ENCODE peak calls at places on chromosomes 3 and 15, in nine cellular contexts. One of them, this sample, is unnamed.

GRCh38 chr3:113405180-113405579 is 36.1 kb downstream of the CFAP44 start:
- DNase-seq in tibial nerve: no peak
- DNase-seq in A172: peak
- DNase-seq in Right ventricle myocardium superior: no peak
- DNase-seq in GOT3: no peak
- DNase-seq in SIG-M5: no peak
- DNase-seq in HuH-7.5: no peak
- DNase-seq in GF-D8: no peak
- DNase-seq in sciatic nerve: no peak
- DNase-seq in this sample: no peak

GRCh38 chr15:74809951-74810350 is 2.7 kb upstream of the LMAN1L start:
- DNase-seq in tibial nerve: no peak
- DNase-seq in A172: no peak
- DNase-seq in Right ventricle myocardium superior: no peak
- DNase-seq in GOT3: no peak
- DNase-seq in SIG-M5: no peak
- DNase-seq in HuH-7.5: no peak
- DNase-seq in GF-D8: no peak
- DNase-seq in sciatic nerve: no peak
- DNase-seq in this sample: no peak

GRCh38 chr15:75694241-75695182 is 18.1 kb downstream of the CSPG4 start:
- DNase-seq in tibial nerve: peak
- DNase-seq in A172: peak
- DNase-seq in Right ventricle myocardium superior: peak
- DNase-seq in GOT3: peak
- DNase-seq in SIG-M5: no peak
- DNase-seq in HuH-7.5: peak
- DNase-seq in GF-D8: peak
- DNase-seq in sciatic nerve: peak
- DNase-seq in this sample: no peak

GRCh38 chr3:32383136-32383711 is 8.4 kb upstream of the CMTM7 start:
- DNase-seq in tibial nerve: no peak
- DNase-seq in A172: no peak
- DNase-seq in Right ventricle myocardium superior: no peak
- DNase-seq in GOT3: no peak
- DNase-seq in SIG-M5: no peak
- DNase-seq in HuH-7.5: no peak
- DNase-seq in GF-D8: peak
- DNase-seq in sciatic nerve: no peak
- DNase-seq in this sample: no peak

GRCh38 chr15:72809329-72809728 is 25.8 kb upstream of the ADPGK start:
- DNase-seq in tibial nerve: no peak
- DNase-seq in A172: no peak
- DNase-seq in Right ventricle myocardium superior: no peak
- DNase-seq in GOT3: no peak
- DNase-seq in SIG-M5: no peak
- DNase-seq in HuH-7.5: no peak
- DNase-seq in GF-D8: no peak
- DNase-seq in sciatic nerve: no peak
- DNase-seq in this sample: no peak

GRCh38 chr3:139112230-139112558 is 67.5 kb upstream of the PRR23C start:
- DNase-seq in tibial nerve: no peak
- DNase-seq in A172: no peak
- DNase-seq in Right ventricle myocardium superior: no peak
- DNase-seq in GOT3: no peak
- DNase-seq in SIG-M5: no peak
- DNase-seq in HuH-7.5: no peak
- DNase-seq in GF-D8: no peak
- DNase-seq in sciatic nerve: no peak
- DNase-seq in this sample: no peak

GRCh38 chr3:113507501-113508067 is 7.4 kb downstream of the SPICE1 start:
- DNase-seq in tibial nerve: no peak
- DNase-seq in A172: no peak
- DNase-seq in Right ventricle myocardium superior: no peak
- DNase-seq in GOT3: no peak
- DNase-seq in SIG-M5: no peak
- DNase-seq in HuH-7.5: no peak
- DNase-seq in GF-D8: no peak
- DNase-seq in sciatic nerve: no peak
- DNase-seq in this sample: no peak

GRCh38 chr3:197336348-197336747 is 37.9 kb upstream of the DLG1 start:
- DNase-seq in tibial nerve: no peak
- DNase-seq in A172: no peak
- DNase-seq in Right ventricle myocardium superior: no peak
- DNase-seq in GOT3: no peak
- DNase-seq in SIG-M5: no peak
- DNase-seq in HuH-7.5: no peak
- DNase-seq in GF-D8: no peak
- DNase-seq in sciatic nerve: no peak
- DNase-seq in this sample: no peak

GRCh38 chr3:187016639-187017345 is 86.5 kb downstream of the ST6GAL1 start:
- DNase-seq in tibial nerve: no peak
- DNase-seq in A172: no peak
- DNase-seq in Right ventricle myocardium superior: no peak
- DNase-seq in GOT3: no peak
- DNase-seq in SIG-M5: no peak
- DNase-seq in HuH-7.5: peak
- DNase-seq in GF-D8: no peak
- DNase-seq in sciatic nerve: no peak
- DNase-seq in this sample: no peak

This sample was measured in NCI-H2227 treated with DMSO at 0.1 percent for 48 hours.